ENCODE peak calls at places on chromosomes 11 and 22, in nine cellular contexts. F is stimulated activated CD8-positive, alpha-beta memory T cell treated with anti-CD3 and anti-CD28 coated beads, Interleukin-12 subunit alpha, Interleukin-12 subunit beta, amount 100 ng/mL, for 1 hour; P is activated naive CD8-positive, alpha-beta T cell treated with anti-CD3 and anti-CD28 coated beads for 36 hours; J is memory B cell; G is C1 segment of cervical spinal cord; R is endothelial cell; H is tibial nerve; I is DMS153; V is stimulated activated CD4-positive, alpha-beta T cell treated with anti-CD3 and anti-CD28 coated beads, Interleukin-2, amount 100 ng/mL, for 48 hours. Z is an unnamed sample.

GRCh38 chr11:11979487-11980117 is 28.8 kb downstream of the DKK3 start:
- DNase-seq in F (no peak), P (no peak), J (no peak), G (no peak), R (no peak), H (no peak), I (no peak), V (no peak), Z (no peak)

GRCh38 chr22:48864748-48865147 is 962.9 kb downstream of the BRD1 start:
- DNase-seq in F (no peak), P (no peak), J (no peak), G (no peak), R (no peak), H (no peak), I (no peak), V (no peak), Z (no peak)

GRCh38 chr22:36331306-36331911 is 56.4 kb downstream of the MYH9 start:
- DNase-seq in F (peak), P (peak), J (peak), G (peak), R (peak), H (no peak), I (peak), V (peak), Z (peak)

GRCh38 chr11:1888811-1889526 is 2.7 kb downstream of the PRR33 start:
- DNase-seq in F (peak), P (peak), J (no peak), G (no peak), R (no peak), H (peak), I (no peak), V (peak), Z (no peak)

GRCh38 chr11:46127150-46127638 is 5.9 kb upstream of the PHF21A start:
- DNase-seq in F (peak), P (peak), J (no peak), G (no peak), R (no peak), H (no peak), I (peak), V (peak), Z (no peak)

GRCh38 chr11:2077061-2077802 is 62.0 kb downstream of the IGF2 start:
- DNase-seq in F (no peak), P (peak), J (no peak), G (no peak), R (no peak), H (no peak), I (no peak), V (peak), Z (no peak)

GRCh38 chr11:110878513-110878912 is 166.3 kb upstream of the ARHGAP20 start:
- DNase-seq in F (no peak), P (no peak), J (no peak), G (no peak), R (no peak), H (no peak), I (no peak), V (no peak), Z (no peak)

GRCh38 chr11:72643547-72643946 is 30.7 kb downstream of the PDE2A start:
- DNase-seq in F (no peak), P (peak), J (no peak), G (no peak), R (no peak), H (no peak), I (no peak), V (no peak), Z (no peak)

GRCh38 chr11:121282376-121282775 is 10.2 kb upstream of the SC5D start:
- DNase-seq in F (no peak), P (no peak), J (no peak), G (no peak), R (no peak), H (no peak), I (no peak), V (no peak), Z (no peak)

GRCh38 chr11:44880511-44880910 is 70.2 kb downstream of the TP53I11 start:
- DNase-seq in F (no peak), P (no peak), J (no peak), G (no peak), R (no peak), H (no peak), I (no peak), V (no peak), Z (no peak)

GRCh38 chr11:71191201-71191600 is 61.2 kb downstream of the SHANK2 start:
- DNase-seq in F (no peak), P (no peak), J (no peak), G (no peak), R (no peak), H (no peak), I (no peak), V (no peak), Z (no peak)

GRCh38 chr11:130115218-130115617 is 44.4 kb upstream of the ST14 start:
- DNase-seq in F (no peak), P (no peak), J (no peak), G (no peak), R (no peak), H (no peak), I (no peak), V (no peak), Z (no peak)

GRCh38 chr11:20156280-20156875 is 3.9 kb downstream of the DBX1 start:
- DNase-seq in F (peak), P (peak), J (no peak), G (no peak), R (no peak), H (no peak), I (no peak), V (no peak), Z (peak)